ENCODE peak calls at places on chromosomes 12 and 14, in seven cellular contexts. S is memory B cell, Z is CMK, P is C1 segment of cervical spinal cord, B is chondrocyte, L is endothelial cell, G is neural progenitor cell. M is an unnamed sample.

GRCh38 chr12:685388-685787 is 22.1 kb upstream of the NINJ2 start:
- DNase-seq in S (peak), B (no peak), P (no peak), L (peak), G (no peak), Z (no peak), M (no peak)

GRCh38 chr12:16330554-16330953 is 16.9 kb upstream of the MGST1 start:
- DNase-seq in B (no peak), G (no peak), L (no peak), Z (no peak), S (no peak), P (no peak), M (no peak)

GRCh38 chr12:120263725-120264040 is 1.8 kb downstream of the PXN start:
- DNase-seq in P (no peak), L (no peak), S (no peak), B (no peak), Z (no peak), G (no peak), M (no peak)

GRCh38 chr12:10968765-10969456 is 17.8 kb downstream of the TAS2R50 start:
- DNase-seq in L (no peak), S (no peak), G (no peak), P (no peak), B (no peak), Z (no peak), M (no peak)

GRCh38 chr12:10562306-10562933 is 51.0 kb downstream of the MAGOHB start:
- DNase-seq in G (peak), S (peak), L (peak), B (no peak), Z (no peak), P (no peak), M (no peak)

GRCh38 chr12:68250454-68250853 is 3.0 kb downstream of the IL22 start:
- DNase-seq in L (no peak), G (peak), S (no peak), B (no peak), Z (no peak), P (no peak), M (no peak)

GRCh38 chr12:80422549-80422948 is 21.5 kb upstream of the PTPRQ start:
- DNase-seq in P (no peak), G (no peak), L (no peak), S (no peak), B (no peak), Z (no peak), M (no peak)

GRCh38 chr14:73599494-73599893 is 7.8 kb downstream of the ACOT4 start:
- DNase-seq in B (no peak), P (no peak), Z (no peak), S (no peak), G (no peak), L (no peak), M (no peak)

GRCh38 chr14:64234877-64235651 is 59.1 kb downstream of the ESR2 start:
- DNase-seq in L (no peak), S (peak), Z (no peak), G (no peak), B (no peak), P (no peak), M (no peak)

GRCh38 chr12:57727758-57728395 is 10.7 kb downstream of the AGAP2 start:
- DNase-seq in B (no peak), Z (no peak), P (no peak), L (peak), G (peak), S (no peak), M (no peak)

GRCh38 chr14:50668008-50668851 is at the start of gene SAV1:
- DNase-seq in L (peak), B (no peak), P (peak), Z (peak), S (peak), G (peak), M (no peak)

GRCh38 chr12:91381309-91381804 is 198.7 kb upstream of the DCN start:
- DNase-seq in S (no peak), P (peak), G (peak), L (peak), Z (no peak), B (no peak), M (no peak)

GRCh38 chr12:62268956-62269355 is 8.8 kb downstream of the USP15 start:
- DNase-seq in L (no peak), G (no peak), P (no peak), B (no peak), S (no peak), Z (no peak), M (no peak)

GRCh38 chr12:124713436-124714082 is 146.1 kb upstream of the NCOR2 start:
- DNase-seq in B (no peak), G (peak), P (no peak), Z (no peak), S (peak), L (no peak), M (no peak)

GRCh38 chr12:43309845-43310405 is 242.1 kb downstream of the ADAMTS20 start:
- DNase-seq in S (no peak), G (no peak), L (no peak), Z (no peak), P (no peak), B (no peak), M (no peak)

GRCh38 chr12:98106201-98106600 is 409.2 kb upstream of the TMPO start:
- DNase-seq in S (no peak), P (no peak), B (no peak), G (no peak), Z (no peak), L (no peak), M (no peak)

GRCh38 chr12:127767631-127768030 is 499.3 kb upstream of the TMEM132C start:
- DNase-seq in L (no peak), S (no peak), B (no peak), G (no peak), Z (no peak), P (no peak), M (no peak)

GRCh38 chr12:105864916-105865315 is 273.8 kb downstream of the NUAK1 start:
- DNase-seq in L (no peak), Z (no peak), S (no peak), P (no peak), G (no peak), B (no peak), M (no peak)

GRCh38 chr12:39831587-39832315 is 212.1 kb upstream of the ABCD2 start:
- DNase-seq in P (no peak), G (no peak), S (no peak), Z (no peak), L (no peak), B (no peak), M (no peak)

GRCh38 chr12:30979371-30980259 is 53.1 kb downstream of the TSPAN11 start:
- DNase-seq in S (no peak), Z (no peak), L (no peak), G (no peak), B (peak), P (no peak), M (no peak)

GRCh38 chr14:94079891-94080605 is 954 bp downstream of the DDX24 start:
- DNase-seq in S (peak), Z (no peak), L (no peak), G (no peak), P (no peak), B (no peak), M (no peak)

GRCh38 chr12:45745861-45746277 is 16.4 kb downstream of the ARID2 start:
- DNase-seq in Z (no peak), P (no peak), S (no peak), B (no peak), L (no peak), G (no peak), M (no peak)

GRCh38 chr14:59474172-59474571 is 9.0 kb upstream of the GPR135 start:
- DNase-seq in L (no peak), B (no peak), Z (no peak), G (no peak), S (no peak), P (no peak), M (no peak)

GRCh38 chr12:44696542-44696941 is 179.6 kb downstream of the NELL2 start:
- DNase-seq in S (no peak), Z (no peak), L (no peak), P (no peak), G (no peak), B (no peak), M (no peak)

GRCh38 chr14:62682208-62682607 is 363.1 kb downstream of the KCNH5 start:
- DNase-seq in P (no peak), L (no peak), B (no peak), Z (no peak), S (no peak), G (no peak), M (no peak)

GRCh38 chr14:22668417-22668816 is 24.3 kb upstream of the OR6J1 start:
- DNase-seq in B (no peak), P (no peak), G (no peak), S (no peak), L (no peak), Z (no peak), M (no peak)

GRCh38 chr12:754238-754816 is 1.9 kb downstream of the WNK1 start:
- DNase-seq in L (no peak), Z (no peak), G (peak), S (no peak), P (peak), B (no peak), M (no peak)

GRCh38 chr14:44712095-44712822 is 205.2 kb upstream of the FSCB start:
- DNase-seq in B (no peak), L (no peak), G (peak), Z (no peak), P (no peak), S (no peak), M (no peak)

GRCh38 chr12:98743362-98743953 is 98.4 kb downstream of the APAF1 start:
- DNase-seq in L (peak), B (no peak), P (no peak), S (no peak), Z (no peak), G (peak), M (no peak)

GRCh38 chr12:28946361-28946760 is 202.7 kb upstream of the FAR2 start:
- DNase-seq in P (no peak), Z (no peak), S (no peak), B (no peak), G (no peak), L (no peak), M (no peak)

GRCh38 chr12:66241061-66242043 is 52.3 kb downstream of the IRAK3 start:
- DNase-seq in Z (no peak), B (no peak), G (no peak), S (no peak), L (no peak), P (no peak), M (no peak)

GRCh38 chr12:18479266-18479665 is 217.9 kb downstream of the PIK3C2G start:
- DNase-seq in Z (no peak), B (no peak), G (no peak), L (no peak), S (no peak), P (no peak), M (no peak)

GRCh38 chr12:26056335-26056734 is 68.5 kb downstream of the BHLHE41 start:
- DNase-seq in L (no peak), S (no peak), B (no peak), G (no peak), P (no peak), Z (no peak), M (no peak)

GRCh38 chr12:132030367-132031038 is 80.8 kb downstream of the EP400 start:
- DNase-seq in B (no peak), Z (no peak), G (no peak), L (no peak), P (peak), S (no peak), M (no peak)

GRCh38 chr12:43407816-43408645 is 144.0 kb downstream of the ADAMTS20 start:
- DNase-seq in S (no peak), B (no peak), G (no peak), P (no peak), L (no peak), Z (no peak), M (no peak)

GRCh38 chr14:85853996-85854526 is 324.1 kb downstream of the FLRT2 start:
- DNase-seq in S (no peak), B (no peak), Z (no peak), P (no peak), L (no peak), G (no peak), M (no peak)

M was measured in ascending aorta.